ENCODE peak calls at places on chromosomes 12 and 14, in eight cellular contexts. E is gastrocnemius medialis, I is lower leg skin, C is uterus, Z is right lobe of liver, A is endothelial cell of umbilical vein, Y is heart left ventricle, R is body of pancreas. P is an unnamed sample.

GRCh38 chr12:78087363-78087675 is 256.6 kb downstream of the NAV3 start:
- DNase-seq in E (no peak), I (no peak), C (no peak), Z (no peak), A (peak; percentile 6), Y (no peak), R (no peak), P (no peak)

GRCh38 chr12:112121780-112122565 is 3.4 kb upstream of the TRAFD1 start:
- DNase-seq in E (peak; percentile 48), I (peak; percentile 56), C (peak; percentile 84), Z (peak; percentile 32), A (no peak), Y (peak; percentile 80), R (peak; percentile 87), P (no peak)

GRCh38 chr12:54126696-54127537 is 61.9 kb downstream of the SMUG1 start:
- DNase-seq in E (peak; percentile 28), I (peak; percentile 79), C (peak; percentile 79), Z (peak; percentile 34), A (no peak), Y (peak; percentile 23), R (peak; percentile 26), P (peak; percentile 79)

GRCh38 chr12:12916135-12916956 is 25.0 kb downstream of the GPRC5A start:
- DNase-seq in E (peak; percentile 57), I (peak; percentile 89), C (peak; percentile 90), Z (peak; percentile 78), A (peak; percentile 97), Y (peak; percentile 84), R (peak; percentile 86), P (peak; percentile 94)

GRCh38 chr14:74697543-74697942 is 15.3 kb downstream of the AREL1 start:
- DNase-seq in E (no peak), I (no peak), C (no peak), Z (no peak), A (no peak), Y (no peak), R (no peak), P (no peak)

GRCh38 chr14:104868060-104868740 is 3.1 kb downstream of the CEP170B start:
- DNase-seq in E (no peak), I (no peak), C (peak; percentile 13), Z (peak; percentile 20), A (no peak), Y (no peak), R (no peak), P (peak; percentile 61)

GRCh38 chr14:85165091-85165490 is 364.9 kb upstream of the FLRT2 start:
- DNase-seq in E (no peak), I (no peak), C (no peak), Z (no peak), A (peak; percentile 87), Y (peak; percentile 20), R (no peak), P (no peak)

GRCh38 chr14:93648440-93649168 is 139.7 kb downstream of the PRIMA1 start:
- DNase-seq in E (no peak), I (no peak), C (no peak), Z (no peak), A (no peak), Y (no peak), R (no peak), P (no peak)

GRCh38 chr12:45675534-45675933 is 54.0 kb upstream of the ARID2 start:
- DNase-seq in E (no peak), I (no peak), C (no peak), Z (no peak), A (no peak), Y (no peak), R (no peak), P (no peak)

GRCh38 chr12:124654666-124655316 is 87.4 kb upstream of the NCOR2 start:
- DNase-seq in E (no peak), I (no peak), C (peak; percentile 73), Z (peak; percentile 80), A (no peak), Y (peak; percentile 74), R (peak; percentile 58), P (no peak)

GRCh38 chr14:91418387-91419043 is 895 bp upstream of the CCDC88C start:
- DNase-seq in E (no peak), I (peak; percentile 51), C (peak; percentile 69), Z (peak; percentile 71), A (peak; percentile 67), Y (peak; percentile 48), R (peak; percentile 74), P (peak; percentile 94)

DNA sequence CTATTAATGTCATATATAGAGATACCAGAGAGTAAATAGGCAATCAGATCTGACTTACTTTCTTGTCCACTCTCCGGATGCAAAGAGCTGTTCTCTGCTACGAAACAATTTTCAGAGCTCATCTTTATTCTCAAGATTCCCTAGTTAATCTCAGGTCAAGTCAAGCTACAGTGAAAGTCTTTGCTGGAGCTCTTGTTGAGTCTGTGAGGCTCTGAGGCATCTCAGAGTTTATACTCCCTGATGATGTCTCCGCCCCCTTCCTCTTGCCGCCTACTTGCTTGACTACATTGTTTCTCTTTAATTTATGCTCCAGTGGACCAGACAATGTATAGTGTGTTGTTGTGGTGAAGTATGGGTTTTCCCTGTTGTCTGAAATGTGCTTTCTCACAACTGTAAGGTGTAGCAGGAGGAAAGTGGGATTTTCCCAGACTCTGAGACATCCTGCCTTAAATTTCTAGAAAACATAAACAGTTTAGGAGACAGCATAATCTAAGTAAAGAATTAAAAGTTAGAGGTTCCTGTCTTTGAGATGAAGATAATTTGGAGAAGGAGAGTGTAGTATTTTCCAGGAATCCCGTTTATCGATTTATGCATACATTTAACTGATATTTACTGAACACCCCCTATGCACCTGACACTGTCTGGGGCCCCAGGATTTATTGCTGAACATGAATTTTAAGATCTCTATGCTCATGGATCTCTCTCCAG is at the start of gene CD69:
- DNase-seq in E (no peak), I (peak; percentile 42), C (no peak), Z (no peak), A (peak; percentile 71), Y (no peak), R (no peak), P (peak; percentile 82)
- TF ChIP-seq POLR2A in E (no peak), I (peak; percentile 9), C (no peak), Z (peak; percentile 64), A (no peak), Y (no peak), R (no peak), P (peak; percentile 97)

DNA sequence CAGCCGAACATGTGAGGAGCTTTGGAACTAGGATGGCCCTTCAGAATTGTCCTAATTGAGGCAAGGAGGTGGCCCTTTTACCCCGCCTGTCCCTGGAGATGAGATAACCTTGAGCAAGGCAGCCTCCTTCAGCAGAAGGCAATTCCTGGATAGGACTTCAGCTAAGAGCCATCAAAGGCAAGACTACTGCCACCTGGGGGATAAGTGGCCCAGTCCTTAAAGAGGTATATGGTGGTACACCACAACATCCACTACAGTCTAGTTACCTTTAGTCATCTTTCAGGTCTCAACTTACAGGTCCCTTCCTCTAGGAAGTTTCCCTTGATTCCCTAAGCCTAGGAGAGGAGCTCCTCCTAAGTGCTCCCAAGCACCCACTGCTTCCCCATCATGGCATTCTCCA is 204.2 kb upstream of the CDKN3 start:
- DNase-seq in E (no peak), I (no peak), C (no peak), Z (no peak), A (no peak), Y (no peak), R (no peak), P (no peak)
- TF ChIP-seq POLR2A in E (no peak), I (no peak), C (no peak), Z (no peak), A (no peak), Y (no peak), R (no peak), P (no peak)

GRCh38 chr14:68786491-68787234 is 6.2 kb downstream of the ZFP36L1 start:
- DNase-seq in E (no peak), I (no peak), C (no peak), Z (no peak), A (peak; percentile 15), Y (no peak), R (peak; percentile 53), P (peak; percentile 70)

GRCh38 chr14:68789798-68790655 is 2.8 kb downstream of the ZFP36L1 start:
- DNase-seq in E (no peak), I (no peak), C (no peak), Z (peak; percentile 66), A (peak; percentile 17), Y (no peak), R (peak; percentile 61), P (peak; percentile 87)

GRCh38 chr14:68789002-68789797 is 3.7 kb downstream of the ZFP36L1 start:
- DNase-seq in E (peak; percentile 73), I (peak; percentile 87), C (peak; percentile 84), Z (peak; percentile 88), A (peak; percentile 79), Y (peak; percentile 86), R (peak; percentile 86), P (peak; percentile 96)

GRCh38 chr14:68787235-68787727 is 5.6 kb downstream of the ZFP36L1 start:
- DNase-seq in E (no peak), I (no peak), C (peak; percentile 51), Z (no peak), A (peak; percentile 22), Y (no peak), R (peak; percentile 52), P (peak; percentile 82)

DNA sequence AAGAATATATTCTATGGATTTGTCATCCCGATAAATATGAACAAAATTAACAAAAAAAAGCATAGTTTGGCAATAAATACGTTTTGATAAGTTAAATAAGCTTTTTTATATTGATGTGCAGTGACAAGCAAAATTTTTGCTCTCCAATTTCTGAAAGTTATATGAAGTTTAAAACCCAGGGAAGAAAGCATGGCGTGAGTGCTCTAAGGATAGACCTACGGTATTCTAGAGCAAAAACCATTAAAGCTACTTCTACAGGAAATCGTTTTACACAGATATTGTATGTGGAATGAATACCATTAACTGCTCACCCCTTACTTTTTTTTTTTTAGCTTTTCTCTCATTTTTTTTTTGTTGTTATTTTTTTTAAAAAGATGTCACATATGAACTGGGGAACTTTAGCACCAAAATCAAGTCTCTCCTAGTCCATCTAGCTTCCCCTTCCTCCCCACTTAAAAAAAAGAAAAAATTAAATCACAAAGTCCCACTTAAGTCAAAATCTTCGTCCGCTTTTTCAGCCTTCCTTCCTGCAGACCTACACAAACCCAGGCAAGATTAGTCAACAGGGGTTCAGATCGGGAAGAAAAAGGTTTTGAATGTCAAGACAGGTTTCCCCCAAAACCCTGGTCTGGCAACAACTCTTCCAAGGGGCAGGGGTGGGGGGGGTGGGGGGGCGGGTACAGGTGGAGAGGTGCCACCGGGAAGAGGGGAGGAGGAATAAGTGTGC is 4.4 kb downstream of the ZFP36L1 start:
- DNase-seq in E (no peak), I (no peak), C (no peak), Z (no peak), A (peak; percentile 16), Y (no peak), R (no peak), P (no peak)
- TF ChIP-seq POLR2A in E (no peak), I (no peak), C (no peak), Z (no peak), A (no peak), Y (no peak), R (no peak), P (no peak)

DNA sequence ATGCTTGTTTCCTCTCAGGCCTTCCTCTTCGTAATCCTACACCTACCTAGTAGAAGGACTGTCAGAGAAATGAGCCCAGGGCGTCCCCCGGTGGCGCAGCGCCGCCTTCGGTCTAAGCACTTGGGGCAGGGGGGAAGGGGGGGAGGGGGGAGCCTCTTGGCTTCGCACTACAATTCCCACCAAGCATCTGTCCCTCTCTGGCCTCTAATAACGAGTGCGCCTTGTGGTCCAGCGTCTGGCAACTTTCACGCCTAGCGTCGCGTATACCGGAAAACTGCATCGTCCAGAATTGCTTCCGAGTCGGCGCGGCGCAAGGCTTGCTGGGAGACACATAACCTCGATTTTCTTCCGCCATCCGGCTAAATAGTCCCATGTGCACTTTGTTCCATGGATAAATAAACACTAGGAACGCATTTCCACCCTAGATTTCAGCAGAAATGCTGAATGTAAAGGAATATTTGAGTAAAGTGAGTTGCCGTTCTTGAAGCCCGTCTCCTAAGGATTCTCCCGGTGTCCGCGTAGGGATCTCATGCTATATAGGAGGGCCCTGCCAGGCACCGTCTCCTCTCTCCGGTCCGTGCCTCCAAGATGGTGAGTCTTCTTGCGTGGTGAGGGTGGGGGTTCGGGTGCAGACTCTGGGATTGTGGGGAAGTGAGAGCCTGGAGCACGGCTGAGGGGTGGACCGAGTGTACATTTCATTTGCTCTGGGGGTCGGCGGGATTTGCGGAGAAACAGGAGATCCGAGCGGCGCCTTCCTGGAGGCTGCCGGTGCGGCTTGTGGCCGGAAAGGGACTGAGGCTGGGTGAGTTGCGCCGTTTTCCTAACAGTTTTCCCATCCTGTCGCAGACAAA is at the start of gene RPS26:
- DNase-seq in E (peak; percentile 96), I (peak; percentile 96), C (peak; percentile 96), Z (peak; percentile 92), A (peak; percentile 100), Y (peak; percentile 97), R (peak; percentile 95), P (peak; percentile 96)
- TF ChIP-seq POLR2A in E (peak; percentile 90), I (peak; percentile 91), C (peak; percentile 73), Z (peak; percentile 92), A (peak; percentile 99), Y (no peak), R (peak; percentile 84), P (peak; percentile 87)